ENCODE peak calls at places on chromosomes 6 and 20, in four cellular contexts. H is lung microvascular endothelial cell; F is colonic mucosa; W is stimulated activated CD4-positive, alpha-beta T cell treated with anti-CD3 and anti-CD28 coated beads, Interleukin-4, amount 100 ng/mL, for 24 hours. I is an unnamed sample.

GRCh38 chr20:14142964-14143627 is 147.8 kb downstream of the MACROD2 start:
- DNase-seq in H (no peak), F (no peak), W (no peak), I (peak)

GRCh38 chr20:859661-860294 is 26.3 kb downstream of the FAM110A start:
- DNase-seq in H (no peak), F (no peak), W (no peak), I (no peak)

GRCh38 chr6:149840345-149841075 is 23.6 kb downstream of the LRP11 start:
- DNase-seq in H (peak), F (peak), W (peak), I (peak)

GRCh38 chr20:40431611-40432010 is 257.4 kb downstream of the MAFB start:
- DNase-seq in H (no peak), F (no peak), W (no peak), I (no peak)

GRCh38 chr20:45366192-45366591 is 3.2 kb downstream of the SYS1 start:
- DNase-seq in H (no peak), F (no peak), W (no peak), I (no peak)

GRCh38 chr6:43768506-43768860 is 1.5 kb upstream of the VEGFA start:
- DNase-seq in H (no peak), F (no peak), W (no peak), I (no peak)

GRCh38 chr6:14826456-14826855 is 419.4 kb upstream of the JARID2 start:
- DNase-seq in H (no peak), F (peak), W (no peak), I (no peak)

GRCh38 chr6:88561974-88562736 is 396.0 kb upstream of the CNR1 start:
- DNase-seq in H (no peak), F (no peak), W (no peak), I (no peak)

GRCh38 chr6:170407200-170407599 is 100.6 kb downstream of the FAM120B start:
- DNase-seq in H (no peak), F (no peak), W (no peak), I (no peak)

GRCh38 chr6:43738877-43739641 is 31.0 kb upstream of the VEGFA start:
- DNase-seq in H (no peak), F (no peak), W (no peak), I (no peak)

GRCh38 chr6:127471379-127472255 is 12.4 kb upstream of the KIAA0408 start:
- DNase-seq in H (no peak), F (no peak), W (no peak), I (no peak)

GRCh38 chr6:156131221-156131903 is 645.8 kb upstream of the ARID1B start:
- DNase-seq in H (no peak), F (no peak), W (no peak), I (no peak)

GRCh38 chr20:61356171-61356570 is 104.1 kb downstream of the CDH4 start:
- DNase-seq in H (no peak), F (no peak), W (no peak), I (no peak)

GRCh38 chr6:86031713-86032112 is 389.0 kb upstream of the SYNCRIP start:
- DNase-seq in H (no peak), F (no peak), W (no peak), I (no peak)

GRCh38 chr6:43089874-43090556 is 13.9 kb downstream of the PTK7 start:
- DNase-seq in H (no peak), F (no peak), W (no peak), I (no peak)

GRCh38 chr20:10708342-10709185 is 34.8 kb upstream of the JAG1 start:
- DNase-seq in H (peak), F (no peak), W (no peak), I (no peak)

GRCh38 chr20:34712525-34713192 is 8.5 kb downstream of the TP53INP2 start:
- DNase-seq in H (no peak), F (no peak), W (no peak), I (no peak)

GRCh38 chr20:2873747-2874041 is 413 bp downstream of the PTPRA start:
- DNase-seq in H (peak), F (peak), W (peak), I (peak)

GRCh38 chr20:13089950-13090469 is 81.2 kb downstream of the SPTLC3 start:
- DNase-seq in H (no peak), F (no peak), W (no peak), I (no peak)

GRCh38 chr6:4280031-4280430 is 144.7 kb upstream of the ECI2 start:
- DNase-seq in H (no peak), F (no peak), W (no peak), I (no peak)

GRCh38 chr20:38615283-38615682 is 13.7 kb downstream of the ARHGAP40 start:
- DNase-seq in H (no peak), F (no peak), W (no peak), I (no peak)

GRCh38 chr20:10476319-10476724 is 41.2 kb downstream of the SLX4IP start:
- DNase-seq in H (no peak), F (no peak), W (no peak), I (no peak)

GRCh38 chr20:5191829-5192569 is 65.2 kb downstream of the CDS2 start:
- DNase-seq in H (peak), F (peak), W (peak), I (peak)

GRCh38 chr6:154733610-154734379 is 579 bp downstream of the SCAF8 start:
- DNase-seq in H (peak), F (peak), W (peak), I (peak)

I was measured in body of pancreas.